ENCODE peak calls at places on chromosomes 12 and 14, in ten cellular contexts. One of them, this sample, is unnamed.

GRCh38 chr12:43407816-43408645 is 144.0 kb downstream of the ADAMTS20 start:
- DNase-seq in uterus: no peak
- DNase-seq in Calu3: no peak
- DNase-seq in stimulated activated CD8-positive, alpha-beta memory T cell treated with anti-CD3 and anti-CD28 coated beads, Interleukin-15, amount 100 ng/mL, for 24 hours: no peak
- DNase-seq in mesothelial cell of epicardium: no peak
- DNase-seq in stimulated activated CD4-positive, alpha-beta T cell treated with anti-CD3 and anti-CD28 coated beads, Interleukin-2, amount 100 ng/mL, for 24 hours: no peak
- DNase-seq in adrenal gland: no peak
- DNase-seq in GM04504: peak
- DNase-seq in fibroblast of mammary gland: no peak
- DNase-seq in CD8-positive, alpha-beta T cell: no peak
- DNase-seq in this sample: no peak

GRCh38 chr14:30221546-30221945 is 293.9 kb upstream of the PRKD1 start:
- DNase-seq in stimulated activated CD8-positive, alpha-beta memory T cell treated with anti-CD3 and anti-CD28 coated beads, Interleukin-15, amount 100 ng/mL, for 24 hours: no peak
- DNase-seq in uterus: no peak
- DNase-seq in mesothelial cell of epicardium: no peak
- DNase-seq in fibroblast of mammary gland: no peak
- DNase-seq in adrenal gland: no peak
- DNase-seq in GM04504: no peak
- DNase-seq in CD8-positive, alpha-beta T cell: no peak
- DNase-seq in stimulated activated CD4-positive, alpha-beta T cell treated with anti-CD3 and anti-CD28 coated beads, Interleukin-2, amount 100 ng/mL, for 24 hours: no peak
- DNase-seq in Calu3: no peak
- DNase-seq in this sample: no peak

GRCh38 chr12:75944097-75944904 is 87.3 kb downstream of the PHLDA1 start:
- DNase-seq in Calu3: peak
- DNase-seq in fibroblast of mammary gland: peak
- DNase-seq in adrenal gland: no peak
- DNase-seq in CD8-positive, alpha-beta T cell: no peak
- DNase-seq in mesothelial cell of epicardium: no peak
- DNase-seq in uterus: no peak
- DNase-seq in stimulated activated CD8-positive, alpha-beta memory T cell treated with anti-CD3 and anti-CD28 coated beads, Interleukin-15, amount 100 ng/mL, for 24 hours: no peak
- DNase-seq in GM04504: peak
- DNase-seq in stimulated activated CD4-positive, alpha-beta T cell treated with anti-CD3 and anti-CD28 coated beads, Interleukin-2, amount 100 ng/mL, for 24 hours: no peak
- DNase-seq in this sample: peak

GRCh38 chr12:120687570-120688289 is 781 bp downstream of the MLEC start:
- DNase-seq in GM04504: no peak
- DNase-seq in CD8-positive, alpha-beta T cell: peak
- DNase-seq in stimulated activated CD8-positive, alpha-beta memory T cell treated with anti-CD3 and anti-CD28 coated beads, Interleukin-15, amount 100 ng/mL, for 24 hours: no peak
- DNase-seq in mesothelial cell of epicardium: no peak
- DNase-seq in adrenal gland: peak
- DNase-seq in stimulated activated CD4-positive, alpha-beta T cell treated with anti-CD3 and anti-CD28 coated beads, Interleukin-2, amount 100 ng/mL, for 24 hours: peak
- DNase-seq in uterus: no peak
- DNase-seq in Calu3: no peak
- DNase-seq in fibroblast of mammary gland: peak
- DNase-seq in this sample: peak

GRCh38 chr12:1536817-1537216 is 57.6 kb downstream of the FBXL14 start:
- DNase-seq in stimulated activated CD8-positive, alpha-beta memory T cell treated with anti-CD3 and anti-CD28 coated beads, Interleukin-15, amount 100 ng/mL, for 24 hours: no peak
- DNase-seq in GM04504: no peak
- DNase-seq in adrenal gland: no peak
- DNase-seq in Calu3: no peak
- DNase-seq in mesothelial cell of epicardium: no peak
- DNase-seq in stimulated activated CD4-positive, alpha-beta T cell treated with anti-CD3 and anti-CD28 coated beads, Interleukin-2, amount 100 ng/mL, for 24 hours: no peak
- DNase-seq in uterus: no peak
- DNase-seq in fibroblast of mammary gland: no peak
- DNase-seq in CD8-positive, alpha-beta T cell: no peak
- DNase-seq in this sample: no peak

GRCh38 chr12:84135879-84136278 is 776.7 kb downstream of the SLC6A15 start:
- DNase-seq in CD8-positive, alpha-beta T cell: no peak
- DNase-seq in uterus: no peak
- DNase-seq in fibroblast of mammary gland: no peak
- DNase-seq in mesothelial cell of epicardium: no peak
- DNase-seq in stimulated activated CD4-positive, alpha-beta T cell treated with anti-CD3 and anti-CD28 coated beads, Interleukin-2, amount 100 ng/mL, for 24 hours: no peak
- DNase-seq in Calu3: no peak
- DNase-seq in adrenal gland: no peak
- DNase-seq in stimulated activated CD8-positive, alpha-beta memory T cell treated with anti-CD3 and anti-CD28 coated beads, Interleukin-15, amount 100 ng/mL, for 24 hours: no peak
- DNase-seq in GM04504: no peak
- DNase-seq in this sample: no peak

GRCh38 chr14:104545151-104545931 is 34.2 kb upstream of the C14orf180 start:
- DNase-seq in Calu3: no peak
- DNase-seq in GM04504: no peak
- DNase-seq in uterus: no peak
- DNase-seq in stimulated activated CD4-positive, alpha-beta T cell treated with anti-CD3 and anti-CD28 coated beads, Interleukin-2, amount 100 ng/mL, for 24 hours: no peak
- DNase-seq in adrenal gland: no peak
- DNase-seq in fibroblast of mammary gland: no peak
- DNase-seq in CD8-positive, alpha-beta T cell: no peak
- DNase-seq in stimulated activated CD8-positive, alpha-beta memory T cell treated with anti-CD3 and anti-CD28 coated beads, Interleukin-15, amount 100 ng/mL, for 24 hours: no peak
- DNase-seq in mesothelial cell of epicardium: no peak
- DNase-seq in this sample: no peak

GRCh38 chr14:95196268-95196667 is 38.9 kb upstream of the DICER1 start:
- DNase-seq in CD8-positive, alpha-beta T cell: no peak
- DNase-seq in fibroblast of mammary gland: no peak
- DNase-seq in stimulated activated CD4-positive, alpha-beta T cell treated with anti-CD3 and anti-CD28 coated beads, Interleukin-2, amount 100 ng/mL, for 24 hours: no peak
- DNase-seq in mesothelial cell of epicardium: no peak
- DNase-seq in adrenal gland: no peak
- DNase-seq in stimulated activated CD8-positive, alpha-beta memory T cell treated with anti-CD3 and anti-CD28 coated beads, Interleukin-15, amount 100 ng/mL, for 24 hours: no peak
- DNase-seq in uterus: no peak
- DNase-seq in Calu3: no peak
- DNase-seq in GM04504: no peak
- DNase-seq in this sample: peak

GRCh38 chr14:65299837-65300236 is 112.7 kb upstream of the FUT8 start:
- DNase-seq in Calu3: no peak
- DNase-seq in uterus: no peak
- DNase-seq in CD8-positive, alpha-beta T cell: no peak
- DNase-seq in adrenal gland: no peak
- DNase-seq in stimulated activated CD4-positive, alpha-beta T cell treated with anti-CD3 and anti-CD28 coated beads, Interleukin-2, amount 100 ng/mL, for 24 hours: no peak
- DNase-seq in fibroblast of mammary gland: no peak
- DNase-seq in mesothelial cell of epicardium: no peak
- DNase-seq in GM04504: no peak
- DNase-seq in stimulated activated CD8-positive, alpha-beta memory T cell treated with anti-CD3 and anti-CD28 coated beads, Interleukin-15, amount 100 ng/mL, for 24 hours: no peak
- DNase-seq in this sample: no peak

GRCh38 chr14:23364604-23365352 is at the start of gene EFS:
- DNase-seq in fibroblast of mammary gland: no peak
- DNase-seq in mesothelial cell of epicardium: no peak
- DNase-seq in adrenal gland: no peak
- DNase-seq in CD8-positive, alpha-beta T cell: no peak
- DNase-seq in GM04504: no peak
- DNase-seq in uterus: peak
- DNase-seq in stimulated activated CD8-positive, alpha-beta memory T cell treated with anti-CD3 and anti-CD28 coated beads, Interleukin-15, amount 100 ng/mL, for 24 hours: no peak
- DNase-seq in stimulated activated CD4-positive, alpha-beta T cell treated with anti-CD3 and anti-CD28 coated beads, Interleukin-2, amount 100 ng/mL, for 24 hours: no peak
- DNase-seq in Calu3: no peak
- DNase-seq in this sample: no peak

GRCh38 chr12:49092086-49092815 is 2.4 kb downstream of the DHH start:
- DNase-seq in adrenal gland: peak
- DNase-seq in stimulated activated CD4-positive, alpha-beta T cell treated with anti-CD3 and anti-CD28 coated beads, Interleukin-2, amount 100 ng/mL, for 24 hours: peak
- DNase-seq in Calu3: peak
- DNase-seq in mesothelial cell of epicardium: no peak
- DNase-seq in CD8-positive, alpha-beta T cell: peak
- DNase-seq in GM04504: no peak
- DNase-seq in uterus: peak
- DNase-seq in stimulated activated CD8-positive, alpha-beta memory T cell treated with anti-CD3 and anti-CD28 coated beads, Interleukin-15, amount 100 ng/mL, for 24 hours: no peak
- DNase-seq in fibroblast of mammary gland: peak
- DNase-seq in this sample: peak

GRCh38 chr14:74691456-74691855 is 21.4 kb downstream of the AREL1 start:
- DNase-seq in GM04504: no peak
- DNase-seq in mesothelial cell of epicardium: no peak
- DNase-seq in adrenal gland: no peak
- DNase-seq in uterus: no peak
- DNase-seq in stimulated activated CD8-positive, alpha-beta memory T cell treated with anti-CD3 and anti-CD28 coated beads, Interleukin-15, amount 100 ng/mL, for 24 hours: no peak
- DNase-seq in fibroblast of mammary gland: no peak
- DNase-seq in CD8-positive, alpha-beta T cell: no peak
- DNase-seq in Calu3: no peak
- DNase-seq in stimulated activated CD4-positive, alpha-beta T cell treated with anti-CD3 and anti-CD28 coated beads, Interleukin-2, amount 100 ng/mL, for 24 hours: no peak
- DNase-seq in this sample: no peak

GRCh38 chr12:106585862-106586534 is 3.2 kb downstream of the RFX4 start:
- DNase-seq in stimulated activated CD8-positive, alpha-beta memory T cell treated with anti-CD3 and anti-CD28 coated beads, Interleukin-15, amount 100 ng/mL, for 24 hours: no peak
- DNase-seq in fibroblast of mammary gland: no peak
- DNase-seq in uterus: no peak
- DNase-seq in CD8-positive, alpha-beta T cell: no peak
- DNase-seq in GM04504: no peak
- DNase-seq in stimulated activated CD4-positive, alpha-beta T cell treated with anti-CD3 and anti-CD28 coated beads, Interleukin-2, amount 100 ng/mL, for 24 hours: no peak
- DNase-seq in Calu3: peak
- DNase-seq in adrenal gland: no peak
- DNase-seq in mesothelial cell of epicardium: no peak
- DNase-seq in this sample: no peak

GRCh38 chr14:26163761-26164160 is 434.1 kb downstream of the NOVA1 start:
- DNase-seq in GM04504: no peak
- DNase-seq in mesothelial cell of epicardium: no peak
- DNase-seq in stimulated activated CD4-positive, alpha-beta T cell treated with anti-CD3 and anti-CD28 coated beads, Interleukin-2, amount 100 ng/mL, for 24 hours: no peak
- DNase-seq in CD8-positive, alpha-beta T cell: no peak
- DNase-seq in stimulated activated CD8-positive, alpha-beta memory T cell treated with anti-CD3 and anti-CD28 coated beads, Interleukin-15, amount 100 ng/mL, for 24 hours: no peak
- DNase-seq in Calu3: no peak
- DNase-seq in uterus: no peak
- DNase-seq in fibroblast of mammary gland: peak
- DNase-seq in adrenal gland: no peak
- DNase-seq in this sample: peak